ENCODE peak calls at places on chromosomes 12 and 14, in ten cellular contexts. One of them, this sample, is unnamed.

GRCh38 chr12:8080131-8080530 is 1.9 kb upstream of the NECAP1 start:
- DNase-seq in left ventricle myocardium superior: no peak
- DNase-seq in HEK293T: no peak
- DNase-seq in stimulated activated CD4-positive, alpha-beta T cell treated with anti-CD3 and anti-CD28 coated beads, Interleukin-4, amount 100 ng/mL, for 48 hours: no peak
- DNase-seq in CD8-positive, alpha-beta memory T cell: no peak
- DNase-seq in adipocyte: no peak
- DNase-seq in fibroblast of mammary gland: no peak
- DNase-seq in left kidney: no peak
- DNase-seq in hepatocyte: no peak
- DNase-seq in adrenal gland: no peak
- DNase-seq in this sample: no peak

GRCh38 chr14:104792101-104792884 is 3.3 kb downstream of the AKT1 start:
- DNase-seq in left ventricle myocardium superior: peak; percentile 88
- DNase-seq in HEK293T: no peak
- DNase-seq in stimulated activated CD4-positive, alpha-beta T cell treated with anti-CD3 and anti-CD28 coated beads, Interleukin-4, amount 100 ng/mL, for 48 hours: no peak
- DNase-seq in CD8-positive, alpha-beta memory T cell: no peak
- DNase-seq in adipocyte: no peak
- DNase-seq in fibroblast of mammary gland: no peak
- DNase-seq in left kidney: no peak
- DNase-seq in hepatocyte: no peak
- DNase-seq in adrenal gland: peak; percentile 92
- DNase-seq in this sample: no peak

GRCh38 chr14:81220488-81220766 is 332 bp downstream of the GTF2A1 start:
- DNase-seq in left ventricle myocardium superior: no peak
- DNase-seq in HEK293T: no peak
- DNase-seq in stimulated activated CD4-positive, alpha-beta T cell treated with anti-CD3 and anti-CD28 coated beads, Interleukin-4, amount 100 ng/mL, for 48 hours: no peak
- DNase-seq in CD8-positive, alpha-beta memory T cell: no peak
- DNase-seq in adipocyte: no peak
- DNase-seq in fibroblast of mammary gland: no peak
- DNase-seq in left kidney: no peak
- DNase-seq in hepatocyte: no peak
- DNase-seq in adrenal gland: no peak
- DNase-seq in this sample: no peak

GRCh38 chr12:9634177-9634803 is 26.6 kb upstream of the KLRB1 start:
- DNase-seq in left ventricle myocardium superior: no peak
- DNase-seq in HEK293T: peak; percentile 23
- DNase-seq in stimulated activated CD4-positive, alpha-beta T cell treated with anti-CD3 and anti-CD28 coated beads, Interleukin-4, amount 100 ng/mL, for 48 hours: peak; percentile 68
- DNase-seq in CD8-positive, alpha-beta memory T cell: peak; percentile 80
- DNase-seq in adipocyte: peak; percentile 81
- DNase-seq in fibroblast of mammary gland: peak; percentile 59
- DNase-seq in left kidney: peak; percentile 59
- DNase-seq in hepatocyte: peak; percentile 64
- DNase-seq in adrenal gland: peak; percentile 43
- DNase-seq in this sample: peak; percentile 76

GRCh38 chr12:103667129-103667528 is 80.1 kb downstream of the STAB2 start:
- DNase-seq in left ventricle myocardium superior: no peak
- DNase-seq in HEK293T: no peak
- DNase-seq in stimulated activated CD4-positive, alpha-beta T cell treated with anti-CD3 and anti-CD28 coated beads, Interleukin-4, amount 100 ng/mL, for 48 hours: no peak
- DNase-seq in CD8-positive, alpha-beta memory T cell: no peak
- DNase-seq in adipocyte: no peak
- DNase-seq in fibroblast of mammary gland: no peak
- DNase-seq in left kidney: no peak
- DNase-seq in hepatocyte: no peak
- DNase-seq in adrenal gland: no peak
- DNase-seq in this sample: no peak

GRCh38 chr12:65608319-65608916 is 215.9 kb upstream of the HMGA2 start:
- DNase-seq in left ventricle myocardium superior: no peak
- DNase-seq in HEK293T: no peak
- DNase-seq in stimulated activated CD4-positive, alpha-beta T cell treated with anti-CD3 and anti-CD28 coated beads, Interleukin-4, amount 100 ng/mL, for 48 hours: no peak
- DNase-seq in CD8-positive, alpha-beta memory T cell: no peak
- DNase-seq in adipocyte: no peak
- DNase-seq in fibroblast of mammary gland: peak; percentile 43
- DNase-seq in left kidney: no peak
- DNase-seq in hepatocyte: no peak
- DNase-seq in adrenal gland: no peak
- DNase-seq in this sample: no peak

GRCh38 chr14:25431211-25432076 is 381.5 kb upstream of the STXBP6 start:
- DNase-seq in left ventricle myocardium superior: no peak
- DNase-seq in HEK293T: peak; percentile 44
- DNase-seq in stimulated activated CD4-positive, alpha-beta T cell treated with anti-CD3 and anti-CD28 coated beads, Interleukin-4, amount 100 ng/mL, for 48 hours: no peak
- DNase-seq in CD8-positive, alpha-beta memory T cell: no peak
- DNase-seq in adipocyte: no peak
- DNase-seq in fibroblast of mammary gland: peak; percentile 32
- DNase-seq in left kidney: peak; percentile 76
- DNase-seq in hepatocyte: peak; percentile 59
- DNase-seq in adrenal gland: peak; percentile 46
- DNase-seq in this sample: peak; percentile 76

GRCh38 chr12:99146730-99147129 is 500.8 kb upstream of the GARIN6 start:
- DNase-seq in left ventricle myocardium superior: no peak
- DNase-seq in HEK293T: no peak
- DNase-seq in stimulated activated CD4-positive, alpha-beta T cell treated with anti-CD3 and anti-CD28 coated beads, Interleukin-4, amount 100 ng/mL, for 48 hours: no peak
- DNase-seq in CD8-positive, alpha-beta memory T cell: no peak
- DNase-seq in adipocyte: no peak
- DNase-seq in fibroblast of mammary gland: no peak
- DNase-seq in left kidney: no peak
- DNase-seq in hepatocyte: no peak
- DNase-seq in adrenal gland: no peak
- DNase-seq in this sample: no peak

GRCh38 chr12:50442178-50442908 is 41.7 kb downstream of the LARP4 start:
- DNase-seq in left ventricle myocardium superior: no peak
- DNase-seq in HEK293T: no peak
- DNase-seq in stimulated activated CD4-positive, alpha-beta T cell treated with anti-CD3 and anti-CD28 coated beads, Interleukin-4, amount 100 ng/mL, for 48 hours: no peak
- DNase-seq in CD8-positive, alpha-beta memory T cell: no peak
- DNase-seq in adipocyte: no peak
- DNase-seq in fibroblast of mammary gland: no peak
- DNase-seq in left kidney: no peak
- DNase-seq in hepatocyte: no peak
- DNase-seq in adrenal gland: no peak
- DNase-seq in this sample: no peak

GRCh38 chr14:20714593-20715250 is 26.2 kb downstream of the ANG start:
- DNase-seq in left ventricle myocardium superior: peak; percentile 77
- DNase-seq in HEK293T: no peak
- DNase-seq in stimulated activated CD4-positive, alpha-beta T cell treated with anti-CD3 and anti-CD28 coated beads, Interleukin-4, amount 100 ng/mL, for 48 hours: no peak
- DNase-seq in CD8-positive, alpha-beta memory T cell: no peak
- DNase-seq in adipocyte: no peak
- DNase-seq in fibroblast of mammary gland: peak; percentile 81
- DNase-seq in left kidney: no peak
- DNase-seq in hepatocyte: peak; percentile 34
- DNase-seq in adrenal gland: peak; percentile 58
- DNase-seq in this sample: no peak

GRCh38 chr12:121432740-121433476 is 33.0 kb downstream of the RNF34 start:
- DNase-seq in left ventricle myocardium superior: no peak
- DNase-seq in HEK293T: no peak
- DNase-seq in stimulated activated CD4-positive, alpha-beta T cell treated with anti-CD3 and anti-CD28 coated beads, Interleukin-4, amount 100 ng/mL, for 48 hours: no peak
- DNase-seq in CD8-positive, alpha-beta memory T cell: no peak
- DNase-seq in adipocyte: no peak
- DNase-seq in fibroblast of mammary gland: no peak
- DNase-seq in left kidney: no peak
- DNase-seq in hepatocyte: no peak
- DNase-seq in adrenal gland: no peak
- DNase-seq in this sample: no peak